ENCODE peak calls at places on chromosomes 16 and 17, in nine cellular contexts. L is WTC11; K is fibroblast of lung; N is NB4; I is MM.1S; R is CD4-positive, alpha-beta T cell; D is kidney epithelial cell; J is GM12865; T is glutamatergic neuron. X is an unnamed sample.

GRCh38 chr16:1335211-1335971 is 1.9 kb downstream of the BAIAP3 start:
- DNase-seq in L (no peak), K (no peak), N (no peak), I (no peak), R (no peak), D (no peak), J (no peak), T (no peak), X (no peak)

GRCh38 chr16:67326472-67327309 is at the start of the genes KCTD19 and LRRC36:
- DNase-seq in L (peak), K (peak), N (no peak), I (no peak), R (peak), D (no peak), J (peak), T (peak), X (peak)

GRCh38 chr16:87698241-87698640 is 67.5 kb downstream of the KLHDC4 start:
- DNase-seq in L (no peak), K (no peak), N (no peak), I (no peak), R (no peak), D (no peak), J (peak), T (no peak), X (no peak)

GRCh38 chr16:87295259-87295658 is 21.9 kb downstream of the C16orf95 start:
- DNase-seq in L (no peak), K (peak), N (peak), I (peak), R (no peak), D (no peak), J (peak), T (no peak), X (no peak)

GRCh38 chr16:8946544-8946943 is 17.2 kb downstream of the USP7 start:
- DNase-seq in L (no peak), K (no peak), N (no peak), I (no peak), R (no peak), D (no peak), J (peak), T (peak), X (no peak)

GRCh38 chr16:14672403-14672971 is 21.6 kb downstream of the PLA2G10 start:
- DNase-seq in L (no peak), K (no peak), N (no peak), I (peak), R (no peak), D (peak), J (peak), T (no peak), X (no peak)

GRCh38 chr17:79242393-79242792 is 167.8 kb downstream of the ENGASE start:
- DNase-seq in L (no peak), K (no peak), N (no peak), I (no peak), R (no peak), D (no peak), J (no peak), T (no peak), X (no peak)

GRCh38 chr17:6137716-6138502 is 67.7 kb downstream of the WSCD1 start:
- DNase-seq in L (no peak), K (no peak), N (no peak), I (peak), R (no peak), D (no peak), J (no peak), T (no peak), X (no peak)

GRCh38 chr16:27219161-27219560 is 15.8 kb downstream of the KDM8 start:
- DNase-seq in L (no peak), K (no peak), N (no peak), I (no peak), R (no peak), D (no peak), J (no peak), T (no peak), X (no peak)

GRCh38 chr17:4980644-4981216 is 6.7 kb downstream of the CAMTA2 start:
- DNase-seq in L (peak), K (peak), N (peak), I (peak), R (no peak), D (no peak), J (peak), T (no peak), X (peak)

GRCh38 chr17:40339068-40339699 is 25.4 kb downstream of the GJD3 start:
- DNase-seq in L (no peak), K (no peak), N (no peak), I (no peak), R (no peak), D (no peak), J (no peak), T (no peak), X (no peak)

GRCh38 chr17:16932156-16932555 is 39.8 kb downstream of the TNFRSF13B start:
- DNase-seq in L (no peak), K (no peak), N (no peak), I (no peak), R (no peak), D (no peak), J (no peak), T (no peak), X (no peak)

GRCh38 chr17:79299349-79299748 is 224.7 kb downstream of the ENGASE start:
- DNase-seq in L (no peak), K (no peak), N (no peak), I (no peak), R (no peak), D (no peak), J (no peak), T (no peak), X (no peak)

GRCh38 chr17:59954856-59955255 is 9.7 kb downstream of the RNFT1 start:
- DNase-seq in L (no peak), K (no peak), N (no peak), I (no peak), R (no peak), D (no peak), J (no peak), T (no peak), X (no peak)

GRCh38 chr16:79089735-79090284 is 510.7 kb downstream of the MAF start:
- DNase-seq in L (no peak), K (no peak), N (peak), I (peak), R (no peak), D (no peak), J (peak), T (no peak), X (no peak)

GRCh38 chr17:59668816-59669215 is 38.4 kb downstream of the PTRH2 start:
- DNase-seq in L (no peak), K (peak), N (peak), I (no peak), R (no peak), D (peak), J (no peak), T (no peak), X (no peak)

GRCh38 chr17:1742371-1743093 is at the start of gene SERPINF2:
- DNase-seq in L (no peak), K (no peak), N (no peak), I (no peak), R (no peak), D (peak), J (no peak), T (no peak), X (no peak)

GRCh38 chr16:75298252-75298651 is 46.8 kb upstream of the BCAR1 start:
- DNase-seq in L (no peak), K (no peak), N (no peak), I (no peak), R (no peak), D (no peak), J (no peak), T (no peak), X (no peak)

GRCh38 chr17:4782652-4783051 is 3.5 kb downstream of the VMO1 start:
- DNase-seq in L (peak), K (no peak), N (no peak), I (no peak), R (no peak), D (no peak), J (no peak), T (no peak), X (no peak)

GRCh38 chr16:10616744-10617640 is 36.6 kb upstream of the EMP2 start:
- DNase-seq in L (peak), K (peak), N (peak), I (no peak), R (no peak), D (no peak), J (no peak), T (no peak), X (peak)

GRCh38 chr16:55737966-55738365 is 82.2 kb downstream of the SLC6A2 start:
- DNase-seq in L (no peak), K (no peak), N (no peak), I (no peak), R (no peak), D (no peak), J (no peak), T (no peak), X (no peak)

GRCh38 chr17:49359990-49360795 is 1.9 kb downstream of the ZNF652 start:
- DNase-seq in L (no peak), K (no peak), N (no peak), I (peak), R (no peak), D (no peak), J (peak), T (no peak), X (no peak)

GRCh38 chr17:47806026-47806912 is 15.3 kb downstream of the OSBPL7 start:
- DNase-seq in L (no peak), K (no peak), N (no peak), I (no peak), R (no peak), D (no peak), J (no peak), T (no peak), X (no peak)

GRCh38 chr17:62064029-62064790 is 868 bp downstream of the MED13 start:
- DNase-seq in L (no peak), K (peak), N (peak), I (peak), R (no peak), D (no peak), J (peak), T (no peak), X (no peak)

GRCh38 chr17:27793168-27793905 is 7.0 kb downstream of the NOS2 start:
- DNase-seq in L (peak), K (no peak), N (no peak), I (no peak), R (no peak), D (no peak), J (no peak), T (peak), X (peak)

GRCh38 chr16:16045879-16046278 is 96.5 kb downstream of the ABCC1 start:
- DNase-seq in L (peak), K (no peak), N (peak), I (no peak), R (no peak), D (no peak), J (peak), T (peak), X (peak)

GRCh38 chr16:86858501-86858900 is 280.2 kb downstream of the FOXL1 start:
- DNase-seq in L (no peak), K (no peak), N (no peak), I (no peak), R (no peak), D (no peak), J (no peak), T (no peak), X (no peak)

GRCh38 chr17:77746391-77746790 is 212.1 kb upstream of the TNRC6C start:
- DNase-seq in L (peak), K (no peak), N (no peak), I (no peak), R (no peak), D (no peak), J (no peak), T (no peak), X (no peak)

GRCh38 chr16:57041182-57042156 is 50.9 kb upstream of the CPNE2 start:
- DNase-seq in L (no peak), K (peak), N (peak), I (peak), R (peak), D (no peak), J (peak), T (no peak), X (no peak)

GRCh38 chr16:14539156-14539555 is 90.9 kb downstream of the PARN start:
- DNase-seq in L (no peak), K (no peak), N (no peak), I (no peak), R (no peak), D (no peak), J (no peak), T (no peak), X (no peak)

GRCh38 chr17:31754239-31754945 is 104.7 kb downstream of the COPRS start:
- DNase-seq in L (no peak), K (peak), N (no peak), I (no peak), R (no peak), D (peak), J (no peak), T (no peak), X (no peak)

GRCh38 chr17:1482686-1483445 is 9.6 kb downstream of the MYO1C start:
- DNase-seq in L (no peak), K (peak), N (no peak), I (no peak), R (no peak), D (no peak), J (no peak), T (no peak), X (no peak)

GRCh38 chr17:11948791-11949190 is 48.5 kb downstream of the ZNF18 start:
- DNase-seq in L (no peak), K (peak), N (no peak), I (no peak), R (no peak), D (no peak), J (no peak), T (no peak), X (no peak)

GRCh38 chr17:78378225-78379133 is at the start of gene PGS1:
- DNase-seq in L (peak), K (peak), N (peak), I (peak), R (peak), D (no peak), J (peak), T (peak), X (peak)

GRCh38 chr17:28992202-28992601 is 13.6 kb downstream of the SEZ6 start:
- DNase-seq in L (no peak), K (no peak), N (no peak), I (no peak), R (no peak), D (no peak), J (no peak), T (no peak), X (no peak)
- TF ChIP-seq CTCF in L (no peak), K (no peak), N (no peak), I (no peak), R (no peak), D (no peak), J (no peak), T (no peak), X (no peak)

DNA sequence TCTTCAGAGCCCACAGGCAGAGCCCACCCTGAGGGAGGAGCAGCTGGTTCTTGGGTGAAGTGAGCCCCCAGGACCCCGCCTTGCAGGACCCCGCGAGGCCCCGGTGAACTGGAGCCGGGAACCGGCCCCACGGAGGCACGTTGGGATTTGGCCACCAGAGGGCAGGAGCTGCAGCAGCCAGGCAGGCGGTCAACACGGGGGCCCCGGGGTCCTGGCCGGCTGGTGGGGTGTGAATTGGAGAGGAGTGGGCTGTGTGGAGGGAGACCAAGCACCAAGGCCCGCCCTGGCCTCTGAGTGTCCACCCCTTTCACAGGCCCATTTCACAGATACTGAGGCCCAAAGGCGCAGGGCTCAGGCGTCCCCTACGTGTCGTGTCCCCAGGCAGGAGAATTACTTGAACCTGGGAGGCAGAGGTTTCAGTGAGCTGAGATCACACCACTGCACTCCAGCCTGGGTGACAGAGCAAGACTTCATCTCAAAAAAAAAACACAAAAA is 2.2 kb downstream of the DPEP1 start:
- DNase-seq in L (peak), K (no peak), N (no peak), I (no peak), R (no peak), D (no peak), J (no peak), T (peak), X (peak)
- TF ChIP-seq CTCF in L (peak), K (peak), N (peak), I (peak), R (peak), D (peak), J (peak), T (peak), X (peak)

GRCh38 chr16:85057212-85057889 is 29.8 kb downstream of the KIAA0513 start:
- DNase-seq in L (peak), K (no peak), N (no peak), I (no peak), R (no peak), D (no peak), J (peak), T (no peak), X (no peak)
- TF ChIP-seq CTCF in L (peak), K (no peak), N (peak), I (no peak), R (no peak), D (no peak), J (peak), T (peak), X (peak)

GRCh38 chr16:81179219-81179618 is 59.3 kb upstream of the BCO1 start:
- DNase-seq in L (no peak), K (no peak), N (peak), I (no peak), R (no peak), D (no peak), J (no peak), T (no peak), X (no peak)
- TF ChIP-seq CTCF in L (no peak), K (no peak), N (no peak), I (no peak), R (no peak), D (no peak), J (no peak), T (no peak), X (no peak)

GRCh38 chr17:82388223-82388921 is 16.8 kb downstream of the UTS2R start:
- DNase-seq in L (no peak), K (no peak), N (no peak), I (no peak), R (no peak), D (no peak), J (no peak), T (no peak), X (no peak)
- TF ChIP-seq CTCF in L (no peak), K (no peak), N (no peak), I (no peak), R (no peak), D (no peak), J (no peak), T (no peak), X (no peak)

DNA sequence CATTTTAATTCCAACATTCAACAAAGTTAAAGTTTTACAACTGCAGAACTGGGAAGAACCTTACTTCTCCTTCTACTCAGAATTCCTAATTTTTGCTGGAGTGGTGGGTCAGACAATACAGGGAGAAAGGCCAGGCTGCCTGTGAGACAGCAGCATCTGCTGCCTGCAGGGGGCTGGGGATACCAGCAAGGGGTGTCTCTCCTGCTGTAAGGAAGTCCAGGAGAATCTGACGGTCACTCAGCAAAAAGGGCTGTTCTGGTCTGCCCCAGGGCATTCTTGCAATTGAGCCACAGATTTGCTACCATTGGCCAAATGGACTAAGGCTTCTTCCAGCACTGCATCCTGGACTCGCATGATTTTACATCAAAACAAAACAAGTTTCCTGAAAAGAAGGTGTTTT is 426.6 kb upstream of the CDH11 start:
- DNase-seq in L (peak), K (no peak), N (no peak), I (no peak), R (no peak), D (no peak), J (no peak), T (peak), X (peak)
- TF ChIP-seq CTCF in L (no peak), K (peak), N (no peak), I (no peak), R (no peak), D (no peak), J (no peak), T (no peak), X (no peak)

GRCh38 chr17:54373970-54374369 is 526.7 kb upstream of the TOM1L1 start:
- DNase-seq in L (no peak), K (no peak), N (no peak), I (no peak), R (no peak), D (no peak), J (no peak), T (no peak), X (no peak)

GRCh38 chr17:54372071-54372720 is 528.5 kb upstream of the TOM1L1 start:
- DNase-seq in L (no peak), K (no peak), N (no peak), I (no peak), R (no peak), D (no peak), J (no peak), T (no peak), X (no peak)
- TF ChIP-seq CTCF in L (no peak), K (no peak), N (no peak), I (no peak), R (no peak), D (no peak), J (no peak), T (no peak), X (no peak)

DNA sequence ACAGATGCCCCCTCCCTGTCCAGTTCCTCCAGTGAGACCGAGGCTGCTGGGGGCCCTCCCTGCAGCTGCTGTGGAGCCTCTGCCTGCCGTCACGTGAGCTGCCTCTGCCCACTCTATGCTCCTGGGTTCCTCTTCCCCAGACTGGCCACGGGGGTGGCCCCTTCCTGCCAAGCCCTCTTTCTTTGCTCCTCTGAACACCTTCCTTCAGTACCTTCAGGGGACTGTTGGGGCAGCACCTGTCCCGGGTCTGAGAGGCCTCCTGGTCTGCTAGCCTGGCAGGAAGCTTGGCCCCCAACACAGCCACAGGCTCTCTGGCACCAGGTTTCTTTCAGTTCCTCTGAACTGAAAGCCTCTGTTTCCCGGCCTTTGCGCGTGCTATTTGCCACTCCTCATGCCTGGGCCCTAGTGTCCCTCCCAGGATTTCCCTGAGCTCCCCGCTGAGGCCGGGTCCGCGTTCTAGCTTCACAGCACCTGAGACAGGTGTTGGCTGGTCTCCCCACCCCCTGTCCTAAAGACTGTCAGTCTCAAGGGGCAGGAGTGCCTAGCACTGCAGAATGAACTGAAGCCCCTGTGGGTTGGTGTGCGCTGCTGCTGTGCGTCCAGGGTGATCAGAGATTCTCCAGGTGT is 6.6 kb upstream of the ATP6V0C start:
- DNase-seq in L (no peak), K (no peak), N (no peak), I (peak), R (no peak), D (no peak), J (peak), T (no peak), X (no peak)
- TF ChIP-seq CTCF in L (no peak), K (no peak), N (no peak), I (peak), R (no peak), D (no peak), J (peak), T (no peak), X (no peak)